ENCODE peak calls at places on chromosome 18, in eight cellular contexts. One of them, this sample, is unnamed.

GRCh38 chr18:67117804-67118203 is 398.7 kb downstream of the DSEL start:
- DNase-seq in mesendoderm: no peak
- DNase-seq in K562: no peak
- DNase-seq in HCT116: no peak
- DNase-seq in mucosa of descending colon: no peak
- DNase-seq in lower lobe of right lung: no peak
- DNase-seq in cardiac muscle cell: no peak
- DNase-seq in H9: no peak
- DNase-seq in this sample: no peak

GRCh38 chr18:32698148-32698547 is 74.7 kb downstream of the KLHL14 start:
- DNase-seq in cardiac muscle cell: no peak
- DNase-seq in K562: no peak
- DNase-seq in mesendoderm: no peak
- DNase-seq in lower lobe of right lung: no peak
- DNase-seq in mucosa of descending colon: no peak
- DNase-seq in H9: no peak
- DNase-seq in HCT116: no peak
- DNase-seq in this sample: no peak

GRCh38 chr18:32956591-32957310 is 183.9 kb upstream of the KLHL14 start:
- DNase-seq in H9: peak; percentile 29
- DNase-seq in K562: no peak
- DNase-seq in mucosa of descending colon: no peak
- DNase-seq in lower lobe of right lung: no peak
- DNase-seq in HCT116: no peak
- DNase-seq in cardiac muscle cell: peak; percentile 23
- DNase-seq in mesendoderm: peak; percentile 19
- DNase-seq in this sample: peak; percentile 80

GRCh38 chr18:79199691-79200374 is 130.6 kb downstream of the ATP9B start:
- DNase-seq in mucosa of descending colon: no peak
- DNase-seq in HCT116: no peak
- DNase-seq in K562: no peak
- DNase-seq in lower lobe of right lung: no peak
- DNase-seq in mesendoderm: no peak
- DNase-seq in H9: no peak
- DNase-seq in cardiac muscle cell: no peak
- DNase-seq in this sample: peak; percentile 66

GRCh38 chr18:21359746-21360145 is 117.7 kb downstream of the GREB1L start:
- DNase-seq in K562: no peak
- DNase-seq in H9: no peak
- DNase-seq in mesendoderm: no peak
- DNase-seq in mucosa of descending colon: no peak
- DNase-seq in HCT116: no peak
- DNase-seq in lower lobe of right lung: no peak
- DNase-seq in cardiac muscle cell: no peak
- DNase-seq in this sample: no peak

GRCh38 chr18:36786686-36787085 is 42.1 kb downstream of the TPGS2 start:
- DNase-seq in cardiac muscle cell: no peak
- DNase-seq in mesendoderm: peak; percentile 37
- DNase-seq in H9: no peak
- DNase-seq in K562: no peak
- DNase-seq in HCT116: no peak
- DNase-seq in mucosa of descending colon: no peak
- DNase-seq in lower lobe of right lung: peak; percentile 63
- DNase-seq in this sample: peak; percentile 84

GRCh38 chr18:70417847-70418246 is 129.0 kb downstream of the SOCS6 start:
- DNase-seq in K562: no peak
- DNase-seq in mesendoderm: no peak
- DNase-seq in cardiac muscle cell: no peak
- DNase-seq in mucosa of descending colon: no peak
- DNase-seq in lower lobe of right lung: no peak
- DNase-seq in H9: no peak
- DNase-seq in HCT116: no peak
- DNase-seq in this sample: no peak

GRCh38 chr18:76495435-76496199 is 575 bp upstream of the ZNF516 start:
- DNase-seq in lower lobe of right lung: no peak
- DNase-seq in mucosa of descending colon: peak; percentile 72
- DNase-seq in cardiac muscle cell: peak; percentile 54
- DNase-seq in mesendoderm: peak; percentile 71
- DNase-seq in HCT116: no peak
- DNase-seq in K562: no peak
- DNase-seq in H9: peak; percentile 70
- DNase-seq in this sample: peak; percentile 56

GRCh38 chr18:13374096-13374467 is 155.5 kb downstream of the LDLRAD4 start:
- DNase-seq in HCT116: no peak
- DNase-seq in mucosa of descending colon: no peak
- DNase-seq in mesendoderm: no peak
- DNase-seq in H9: no peak
- DNase-seq in cardiac muscle cell: no peak
- DNase-seq in lower lobe of right lung: no peak
- DNase-seq in K562: no peak
- DNase-seq in this sample: no peak

GRCh38 chr18:42365550-42365949 is 410.5 kb downstream of the PIK3C3 start:
- DNase-seq in HCT116: no peak
- DNase-seq in cardiac muscle cell: no peak
- DNase-seq in mesendoderm: peak; percentile 13
- DNase-seq in lower lobe of right lung: no peak
- DNase-seq in K562: no peak
- DNase-seq in H9: no peak
- DNase-seq in mucosa of descending colon: no peak
- DNase-seq in this sample: no peak

GRCh38 chr18:34493099-34493544 is 217.0 kb upstream of the DTNA start:
- DNase-seq in K562: no peak
- DNase-seq in mesendoderm: peak; percentile 94
- DNase-seq in lower lobe of right lung: peak; percentile 76
- DNase-seq in cardiac muscle cell: peak; percentile 61
- DNase-seq in H9: peak; percentile 81
- DNase-seq in HCT116: no peak
- DNase-seq in mucosa of descending colon: peak; percentile 54
- DNase-seq in this sample: peak; percentile 75

GRCh38 chr18:9824474-9824832 is 61.3 kb upstream of the TXNDC2 start:
- DNase-seq in H9: no peak
- DNase-seq in HCT116: no peak
- DNase-seq in lower lobe of right lung: no peak
- DNase-seq in mesendoderm: no peak
- DNase-seq in cardiac muscle cell: peak; percentile 13
- DNase-seq in K562: no peak
- DNase-seq in mucosa of descending colon: no peak
- DNase-seq in this sample: peak; percentile 88

GRCh38 chr18:48832961-48833700 is 117.6 kb downstream of the SMAD7 start:
- DNase-seq in K562: no peak
- DNase-seq in cardiac muscle cell: no peak
- DNase-seq in mucosa of descending colon: peak; percentile 75
- DNase-seq in lower lobe of right lung: peak; percentile 73
- DNase-seq in H9: peak; percentile 31
- DNase-seq in mesendoderm: peak; percentile 59
- DNase-seq in HCT116: peak; percentile 84
- DNase-seq in this sample: peak; percentile 96

GRCh38 chr18:48829443-48830149 is 121.2 kb downstream of the SMAD7 start:
- DNase-seq in HCT116: no peak
- DNase-seq in lower lobe of right lung: peak; percentile 51
- DNase-seq in H9: peak; percentile 64
- DNase-seq in K562: no peak
- DNase-seq in cardiac muscle cell: peak; percentile 56
- DNase-seq in mesendoderm: peak; percentile 65
- DNase-seq in mucosa of descending colon: no peak
- DNase-seq in this sample: no peak

GRCh38 chr18:48833701-48834394 is 116.9 kb downstream of the SMAD7 start:
- DNase-seq in H9: peak; percentile 23
- DNase-seq in mucosa of descending colon: no peak
- DNase-seq in lower lobe of right lung: peak; percentile 47
- DNase-seq in cardiac muscle cell: no peak
- DNase-seq in mesendoderm: no peak
- DNase-seq in K562: no peak
- DNase-seq in HCT116: no peak
- DNase-seq in this sample: peak; percentile 65

GRCh38 chr18:48831113-48831759 is 119.5 kb downstream of the SMAD7 start:
- DNase-seq in mesendoderm: no peak
- DNase-seq in K562: no peak
- DNase-seq in H9: peak; percentile 10
- DNase-seq in lower lobe of right lung: peak; percentile 34
- DNase-seq in mucosa of descending colon: no peak
- DNase-seq in cardiac muscle cell: no peak
- DNase-seq in HCT116: no peak
- DNase-seq in this sample: no peak

GRCh38 chr18:48831802-48832201 is 119.0 kb downstream of the SMAD7 start:
- DNase-seq in cardiac muscle cell: no peak
- DNase-seq in lower lobe of right lung: peak; percentile 7
- DNase-seq in K562: no peak
- DNase-seq in mucosa of descending colon: no peak
- DNase-seq in mesendoderm: no peak
- DNase-seq in HCT116: no peak
- DNase-seq in H9: no peak
- DNase-seq in this sample: no peak
- H3K4me1 ChIP-seq in cardiac muscle cell: peaks cover 69% of the 10 kb centered on the region
- H3K4me1 ChIP-seq in lower lobe of right lung: peaks cover 81% of the 10 kb centered on the region
- H3K4me1 ChIP-seq in K562: peaks cover 48% of the 10 kb centered on the region
- H3K4me1 ChIP-seq in mucosa of descending colon: peaks cover 35% of the 10 kb centered on the region
- H3K4me1 ChIP-seq in mesendoderm: peaks cover 30% of the 10 kb centered on the region
- H3K4me1 ChIP-seq in HCT116: peaks cover 60% of the 10 kb centered on the region
- H3K4me1 ChIP-seq in H9: peaks cover 9% of the 10 kb centered on the region
- H3K4me1 ChIP-seq in this sample: peaks cover 28% of the 10 kb centered on the region

DNA sequence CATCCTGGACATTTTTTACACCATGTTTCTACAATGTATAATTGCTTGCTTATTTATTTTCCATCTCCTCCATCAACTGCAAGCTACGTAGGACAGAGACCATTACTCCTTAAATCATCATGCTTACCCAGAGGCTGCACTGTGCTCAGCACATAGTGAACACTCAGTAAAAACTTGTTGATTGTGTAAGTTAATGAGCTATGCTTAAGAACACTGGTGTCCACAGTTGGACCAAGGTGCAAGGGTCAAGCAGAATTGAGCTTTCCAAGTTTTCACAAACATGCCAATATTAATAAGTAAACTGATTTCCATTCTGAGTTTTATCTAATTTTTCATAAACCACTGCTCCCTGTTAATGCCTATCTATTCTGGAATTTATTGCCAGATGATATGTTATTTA is 464.2 kb upstream of the TCF4 start:
- DNase-seq in K562: no peak
- DNase-seq in H9: no peak
- DNase-seq in lower lobe of right lung: no peak
- DNase-seq in mesendoderm: no peak
- DNase-seq in mucosa of descending colon: no peak
- DNase-seq in HCT116: no peak
- DNase-seq in cardiac muscle cell: no peak
- DNase-seq in this sample: no peak
- H3K4me1 ChIP-seq in K562: no peaks in the 10 kb centered on the region
- H3K4me1 ChIP-seq in H9: no peaks in the 10 kb centered on the region
- H3K4me1 ChIP-seq in lower lobe of right lung: no peaks in the 10 kb centered on the region
- H3K4me1 ChIP-seq in mesendoderm: no peaks in the 10 kb centered on the region
- H3K4me1 ChIP-seq in mucosa of descending colon: no peaks in the 10 kb centered on the region
- H3K4me1 ChIP-seq in HCT116: no peaks in the 10 kb centered on the region
- H3K4me1 ChIP-seq in cardiac muscle cell: no peaks in the 10 kb centered on the region
- H3K4me1 ChIP-seq in this sample: no peaks in the 10 kb centered on the region

GRCh38 chr18:45167631-45168225 is 447.5 kb upstream of the SLC14A2 start:
- DNase-seq in K562: no peak
- DNase-seq in lower lobe of right lung: no peak
- DNase-seq in H9: no peak
- DNase-seq in mucosa of descending colon: no peak
- DNase-seq in cardiac muscle cell: no peak
- DNase-seq in HCT116: no peak
- DNase-seq in mesendoderm: no peak
- DNase-seq in this sample: peak; percentile 87

GRCh38 chr18:45169610-45170009 is 445.7 kb upstream of the SLC14A2 start:
- DNase-seq in cardiac muscle cell: no peak
- DNase-seq in K562: no peak
- DNase-seq in lower lobe of right lung: no peak
- DNase-seq in H9: no peak
- DNase-seq in HCT116: no peak
- DNase-seq in mucosa of descending colon: no peak
- DNase-seq in mesendoderm: no peak
- DNase-seq in this sample: peak; percentile 96

GRCh38 chr18:45167109-45167551 is 448.1 kb upstream of the SLC14A2 start:
- DNase-seq in mesendoderm: no peak
- DNase-seq in lower lobe of right lung: no peak
- DNase-seq in H9: no peak
- DNase-seq in HCT116: no peak
- DNase-seq in mucosa of descending colon: no peak
- DNase-seq in K562: no peak
- DNase-seq in cardiac muscle cell: no peak
- DNase-seq in this sample: peak; percentile 69

GRCh38 chr18:45166341-45167108 is 448.8 kb upstream of the SLC14A2 start:
- DNase-seq in H9: no peak
- DNase-seq in cardiac muscle cell: no peak
- DNase-seq in K562: no peak
- DNase-seq in mesendoderm: no peak
- DNase-seq in mucosa of descending colon: peak; percentile 55
- DNase-seq in lower lobe of right lung: no peak
- DNase-seq in HCT116: no peak
- DNase-seq in this sample: peak; percentile 84

DNA sequence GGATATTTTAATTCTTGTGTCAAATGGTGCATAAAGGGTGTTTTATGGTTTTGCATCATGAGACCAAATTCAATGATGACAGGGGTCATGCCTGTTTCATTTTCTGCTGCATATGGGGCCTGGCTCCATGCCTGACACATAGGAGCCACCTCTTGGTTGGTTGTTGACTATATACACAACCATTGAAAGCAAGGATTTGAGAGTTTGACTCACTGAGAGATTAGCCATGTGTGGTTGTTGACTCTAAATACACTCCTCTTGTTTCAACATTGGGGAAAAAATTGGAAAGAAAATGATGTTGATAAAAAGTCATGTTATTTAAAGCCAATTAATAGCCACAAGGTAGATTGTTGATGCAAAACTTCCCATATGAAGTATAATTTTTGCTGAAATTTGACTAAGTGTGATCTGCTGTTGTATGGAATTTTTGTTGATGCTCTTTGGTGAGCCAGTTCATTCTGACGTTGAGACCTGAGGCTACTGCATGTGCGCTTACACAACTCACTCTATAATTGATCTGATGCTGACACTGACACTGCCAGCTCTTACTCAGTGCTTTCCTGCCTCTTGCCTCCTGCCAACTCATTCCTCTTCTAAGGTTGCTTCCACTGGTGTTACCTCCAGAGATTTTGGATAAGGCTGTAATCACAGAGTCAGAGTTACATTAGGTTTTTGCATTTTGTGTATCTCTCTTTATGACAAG is 446.2 kb upstream of the SLC14A2 start:
- DNase-seq in cardiac muscle cell: no peak
- DNase-seq in H9: no peak
- DNase-seq in K562: no peak
- DNase-seq in mucosa of descending colon: no peak
- DNase-seq in mesendoderm: no peak
- DNase-seq in lower lobe of right lung: no peak
- DNase-seq in HCT116: no peak
- DNase-seq in this sample: peak; percentile 82
- H3K4me1 ChIP-seq in cardiac muscle cell: no peaks in the 10 kb centered on the region
- H3K4me1 ChIP-seq in H9: no peaks in the 10 kb centered on the region
- H3K4me1 ChIP-seq in K562: no peaks in the 10 kb centered on the region
- H3K4me1 ChIP-seq in mucosa of descending colon: peaks cover 17% of the 10 kb centered on the region
- H3K4me1 ChIP-seq in mesendoderm: no peaks in the 10 kb centered on the region
- H3K4me1 ChIP-seq in lower lobe of right lung: peaks cover 10% of the 10 kb centered on the region
- H3K4me1 ChIP-seq in HCT116: no peaks in the 10 kb centered on the region
- H3K4me1 ChIP-seq in this sample: peaks cover 26% of the 10 kb centered on the region

DNA sequence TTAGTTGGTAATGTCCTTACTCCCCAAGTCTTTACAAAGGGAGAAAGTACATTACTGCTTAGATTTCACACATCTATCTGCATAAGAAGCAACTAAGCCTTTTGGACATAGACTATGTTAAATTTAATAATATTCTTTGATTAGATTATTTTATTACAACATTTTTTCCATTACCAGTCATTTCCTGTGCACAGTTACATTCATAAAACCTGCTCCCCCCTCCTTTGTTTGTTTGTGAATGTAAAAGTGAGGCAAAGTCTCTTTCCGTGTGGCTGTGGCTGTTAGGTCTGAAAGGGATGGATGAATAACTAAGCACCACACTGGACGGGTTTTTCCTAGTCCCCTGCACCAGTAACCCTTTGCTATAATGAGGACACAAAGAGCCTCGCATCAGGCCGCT is 9.6 kb downstream of the PTGR3 start:
- DNase-seq in cardiac muscle cell: no peak
- DNase-seq in HCT116: no peak
- DNase-seq in lower lobe of right lung: no peak
- DNase-seq in K562: no peak
- DNase-seq in mucosa of descending colon: no peak
- DNase-seq in mesendoderm: no peak
- DNase-seq in H9: no peak
- DNase-seq in this sample: no peak
- H3K4me1 ChIP-seq in cardiac muscle cell: no peaks in the 10 kb centered on the region
- H3K4me1 ChIP-seq in HCT116: no peaks in the 10 kb centered on the region
- H3K4me1 ChIP-seq in lower lobe of right lung: peaks cover 5% of the 10 kb centered on the region
- H3K4me1 ChIP-seq in K562: no peaks in the 10 kb centered on the region
- H3K4me1 ChIP-seq in mucosa of descending colon: peaks cover 5% of the 10 kb centered on the region
- H3K4me1 ChIP-seq in mesendoderm: no peaks in the 10 kb centered on the region
- H3K4me1 ChIP-seq in H9: no peaks in the 10 kb centered on the region
- H3K4me1 ChIP-seq in this sample: peaks cover 5% of the 10 kb centered on the region

This sample was measured in fibroblast of lung.